ENCODE peak calls at places on chromosomes 6 and 20, in four cellular contexts. A is heart left ventricle, L is IMR-90, D is neural progenitor cell. G is an unnamed sample.

GRCh38 chr6:20213271-20213798 is 1.1 kb upstream of the MBOAT1 start:
- DNase-seq in A (no peak), L (no peak), D (no peak), G (no peak)

GRCh38 chr20:49207071-49207470 is 12.1 kb upstream of the DDX27 start:
- DNase-seq in A (no peak), L (no peak), D (no peak), G (no peak)

GRCh38 chr6:15325540-15325955 is 79.7 kb downstream of the JARID2 start:
- DNase-seq in A (no peak), L (no peak), D (no peak), G (no peak)

GRCh38 chr20:38145094-38146075 is 19.7 kb downstream of the TGM2 start:
- DNase-seq in A (peak; percentile 12), L (peak; percentile 87), D (no peak), G (no peak)

GRCh38 chr20:41530923-41531322 is 87.3 kb downstream of the CHD6 start:
- DNase-seq in A (no peak), L (no peak), D (no peak), G (no peak)

GRCh38 chr6:58419321-58419720 is 1101.9 kb downstream of the PRIM2 start:
- DNase-seq in A (no peak), L (no peak), D (no peak), G (no peak)

GRCh38 chr6:74091133-74091793 is 395.3 kb downstream of the CD109 start:
- DNase-seq in A (no peak), L (peak; percentile 58), D (peak; percentile 78), G (peak; percentile 15)

GRCh38 chr6:81766482-81767069 is 14.1 kb upstream of the TENT5A start:
- DNase-seq in A (no peak), L (peak; percentile 93), D (no peak), G (no peak)

GRCh38 chr20:63703471-63703975 is 4.3 kb downstream of the ARFRP1 start:
- DNase-seq in A (no peak), L (no peak), D (no peak), G (no peak)

GRCh38 chr6:30006170-30007131 is 54.6 kb upstream of the POLR1H start:
- DNase-seq in A (peak; percentile 60), L (peak; percentile 3), D (peak; percentile 46), G (peak; percentile 33)

GRCh38 chr6:29424168-29424567 is 9.4 kb downstream of the OR12D1 start:
- DNase-seq in A (no peak), L (no peak), D (no peak), G (no peak)

GRCh38 chr6:68196645-68197044 is 438.4 kb upstream of the ADGRB3 start:
- DNase-seq in A (no peak), L (no peak), D (peak; percentile 3), G (no peak)

GRCh38 chr6:10414766-10415592 is at the start of gene TFAP2A:
- DNase-seq in A (no peak), L (peak; percentile 56), D (peak; percentile 89), G (peak; percentile 28)

GRCh38 chr6:91816335-91816734 is 1229.5 kb upstream of the MAP3K7 start:
- DNase-seq in A (no peak), L (no peak), D (no peak), G (no peak)

GRCh38 chr6:26553739-26554668 is 15.8 kb downstream of the HMGN4 start:
- DNase-seq in A (peak; percentile 66), L (peak; percentile 92), D (peak; percentile 82), G (peak; percentile 86)

GRCh38 chr6:51908243-51908642 is 179.2 kb downstream of the PKHD1 start:
- DNase-seq in A (no peak), L (no peak), D (peak; percentile 8), G (no peak)

GRCh38 chr6:33820243-33820642 is 16.4 kb upstream of the MLN start:
- DNase-seq in A (no peak), L (no peak), D (no peak), G (no peak)

GRCh38 chr6:109687271-109687721 is 3.7 kb downstream of the AK9 start:
- DNase-seq in A (no peak), L (peak; percentile 96), D (no peak), G (no peak)

GRCh38 chr6:37988131-37988530 is 168.6 kb downstream of the ZFAND3 start:
- DNase-seq in A (no peak), L (peak; percentile 89), D (no peak), G (no peak)

GRCh38 chr6:77124604-77125003 is 338.7 kb downstream of the HTR1B start:
- DNase-seq in A (no peak), L (peak; percentile 51), D (no peak), G (no peak)

GRCh38 chr20:25457886-25458680 is 50.6 kb downstream of the GINS1 start:
- DNase-seq in A (no peak), L (no peak), D (no peak), G (no peak)

GRCh38 chr6:139990865-139991264 is 616.4 kb upstream of the CITED2 start:
- DNase-seq in A (no peak), L (peak; percentile 52), D (peak; percentile 17), G (no peak)

GRCh38 chr6:140001851-140002301 is 627.4 kb upstream of the CITED2 start:
- DNase-seq in A (no peak), L (peak; percentile 67), D (no peak), G (no peak)

GRCh38 chr6:140001005-140001404 is 626.6 kb upstream of the CITED2 start:
- DNase-seq in A (no peak), L (no peak), D (no peak), G (no peak)

GRCh38 chr6:139996253-139996834 is 621.9 kb upstream of the CITED2 start:
- DNase-seq in A (no peak), L (no peak), D (peak; percentile 68), G (peak; percentile 7)
- TF ChIP-seq CTCF in A (no peak), L (peak; percentile 2), D (peak; percentile 59), G (peak; percentile 12)

GRCh38 chr6:169344651-169345050 is 91.0 kb upstream of the THBS2 start:
- DNase-seq in A (no peak), L (no peak), D (no peak), G (no peak)
- TF ChIP-seq CTCF in A (no peak), L (no peak), D (no peak), G (no peak)

DNA sequence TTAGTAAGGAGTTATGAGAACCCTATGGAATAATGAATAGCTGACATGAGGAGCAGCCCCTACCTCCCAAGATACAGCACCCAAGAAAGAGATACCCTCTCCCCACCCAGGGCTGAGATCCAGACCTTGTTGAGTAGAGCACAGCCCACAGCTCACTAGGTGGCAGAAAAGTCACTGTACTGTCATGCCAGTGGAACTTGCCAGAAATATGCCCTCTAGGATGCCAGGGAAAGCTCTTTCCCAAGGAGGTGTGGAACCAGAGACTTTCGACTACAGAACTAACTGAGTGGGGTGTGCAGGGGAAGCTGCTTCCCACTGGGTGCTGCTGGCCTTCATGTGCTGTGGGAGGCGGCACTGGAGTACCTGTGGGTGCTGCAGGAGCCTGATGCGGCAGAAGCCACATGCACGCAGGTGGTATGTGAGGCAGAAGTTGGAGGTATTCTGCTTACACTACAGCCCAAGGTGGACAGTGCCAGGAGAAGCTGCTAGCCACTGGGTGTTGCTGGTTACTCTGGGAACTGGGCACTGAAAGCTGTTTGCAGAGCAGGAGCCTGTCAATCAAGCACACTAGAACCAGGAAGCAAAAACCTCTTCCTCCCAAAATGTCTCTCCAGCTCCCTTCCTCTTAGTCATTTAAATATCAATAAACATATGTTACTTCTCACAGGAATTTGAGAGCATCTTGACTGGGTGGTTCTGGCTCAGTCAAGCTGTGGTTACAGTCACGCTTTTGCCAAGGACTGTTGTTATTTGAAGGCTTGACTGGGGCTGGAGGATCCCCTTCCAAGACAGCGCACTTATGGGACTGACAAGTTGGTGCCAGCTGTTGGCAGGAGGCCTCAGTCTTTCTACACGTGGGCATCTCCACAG is 17.9 kb downstream of the ARMC12 start:
- DNase-seq in A (no peak), L (peak; percentile 45), D (no peak), G (no peak)
- TF ChIP-seq CTCF in A (no peak), L (no peak), D (no peak), G (no peak)

DNA sequence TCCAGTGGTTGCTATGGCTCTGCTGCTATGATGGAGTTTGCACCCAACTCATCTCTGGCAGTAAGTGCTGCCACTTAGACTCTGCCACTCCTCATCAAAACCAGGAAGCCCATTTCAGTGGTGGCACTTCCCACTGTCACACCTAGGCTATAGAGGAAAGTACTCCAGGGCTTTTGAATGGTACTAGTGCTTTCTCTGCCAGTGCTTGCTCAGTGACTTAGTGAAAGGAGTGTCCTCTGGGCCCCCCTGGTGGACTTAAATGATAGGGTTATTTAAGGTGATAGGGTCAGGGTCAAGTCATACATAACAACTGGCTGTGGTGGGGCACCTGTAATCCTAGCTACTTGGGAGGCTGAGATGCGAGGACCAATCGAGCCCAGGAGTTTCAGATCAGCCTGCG is 22.8 kb downstream of the FITM2 start:
- DNase-seq in A (no peak), L (no peak), D (no peak), G (no peak)
- TF ChIP-seq CTCF in A (no peak), L (no peak), D (no peak), G (no peak)

GRCh38 chr6:120056085-120056484 is 706.5 kb upstream of the MAN1A1 start:
- DNase-seq in A (no peak), L (no peak), D (peak; percentile 34), G (no peak)
- TF ChIP-seq CTCF in A (peak; percentile 31), L (no peak), D (peak; percentile 63), G (peak; percentile 35)

DNA sequence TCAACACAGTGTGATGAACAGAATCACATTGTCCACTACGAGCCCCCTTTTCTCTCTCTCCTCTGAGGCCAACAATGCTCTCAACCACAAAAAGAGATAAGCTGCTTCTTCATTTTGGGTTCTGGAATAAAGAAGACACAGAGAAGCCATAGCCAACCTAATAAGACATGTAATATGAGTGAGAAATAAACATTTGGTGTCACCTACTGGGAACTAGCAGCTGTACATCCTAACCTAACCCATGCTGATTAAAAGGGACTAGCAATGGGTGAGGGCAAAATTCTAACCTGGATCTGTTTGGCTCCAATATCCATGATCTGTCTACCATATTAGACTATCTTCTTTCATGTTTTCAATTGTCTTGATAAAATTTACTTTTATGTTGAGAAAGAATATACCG is 369.1 kb upstream of the MARCKS start:
- DNase-seq in A (no peak), L (no peak), D (no peak), G (no peak)
- TF ChIP-seq CTCF in A (no peak), L (no peak), D (peak; percentile 10), G (no peak)

DNA sequence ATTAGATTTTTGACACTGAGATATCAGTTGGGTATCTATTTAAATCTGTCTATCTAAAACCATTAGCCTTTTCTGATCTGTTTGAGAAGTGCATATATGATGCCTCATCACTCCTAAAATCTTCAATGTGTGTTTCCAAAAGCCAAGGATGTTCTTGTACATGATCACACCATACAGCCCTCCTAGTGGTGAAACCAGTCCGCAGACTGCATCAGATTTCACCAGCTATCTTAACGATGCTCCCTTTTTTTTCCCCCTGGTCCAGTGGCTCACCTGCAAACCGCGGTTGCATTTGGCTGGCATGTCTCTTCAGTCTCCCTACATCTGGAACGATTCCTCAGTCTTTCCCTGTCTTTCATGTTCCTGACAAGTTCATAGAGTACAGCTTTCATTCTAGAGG is 4.0 kb downstream of the KIZ start:
- DNase-seq in A (no peak), L (no peak), D (no peak), G (no peak)
- TF ChIP-seq CTCF in A (no peak), L (no peak), D (peak; percentile 25), G (no peak)

GRCh38 chr20:34875657-34876160 is 703 bp upstream of the ACSS2 start:
- DNase-seq in A (no peak), L (no peak), D (no peak), G (no peak)
- TF ChIP-seq CTCF in A (no peak), L (no peak), D (peak; percentile 6), G (no peak)